ENCODE peak calls at places on chromosomes 13 and 19, in four cellular contexts. X, I, Z and J are unnamed samples.
A peak's percentile ranks its signal among the peaks of the same experiment; 100 is the strongest.

GRCh38 chr19:45217957-45218334 is 27.3 kb downstream of the EXOC3L2 start:
- DNase-seq in Z (no peak), I (peak; percentile 65), X (no peak), J (no peak)

GRCh38 chr19:11025997-11026396 is 63.3 kb upstream of the LDLR start:
- DNase-seq in X (no peak), Z (no peak), I (no peak), J (no peak)

GRCh38 chr19:48636859-48637448 is at the start of gene DBP:
- DNase-seq in Z (no peak), I (peak; percentile 74), X (no peak), J (no peak)

GRCh38 chr13:36601186-36601585 is 72.6 kb upstream of the SERTM1 start:
- DNase-seq in X (no peak), I (no peak), Z (no peak), J (no peak)

GRCh38 chr13:112722433-112723250 is 32.8 kb downstream of the ATP11A start:
- DNase-seq in I (no peak), X (no peak), Z (peak; percentile 78), J (peak; percentile 86)

GRCh38 chr13:76697277-76697676 is 188.9 kb downstream of the KCTD12 start:
- DNase-seq in I (no peak), Z (no peak), X (no peak), J (no peak)

GRCh38 chr13:44383945-44384344 is 10.3 kb downstream of the SERP2 start:
- DNase-seq in I (no peak), X (no peak), Z (no peak), J (no peak)

GRCh38 chr13:36362251-36362650 is 16.1 kb upstream of the SPART start:
- DNase-seq in X (no peak), Z (no peak), I (no peak), J (no peak)

GRCh38 chr19:46494115-46494935 is 1.3 kb downstream of the PNMA8B start:
- DNase-seq in I (no peak), X (no peak), Z (no peak), J (no peak)

GRCh38 chr13:44331912-44332840 is 41.4 kb upstream of the SERP2 start:
- DNase-seq in I (no peak), X (no peak), Z (no peak), J (no peak)

GRCh38 chr13:74204606-74205312 is 70.6 kb upstream of the KLF12 start:
- DNase-seq in I (no peak), Z (no peak), X (no peak), J (no peak)

GRCh38 chr19:45200614-45201013 is 22.0 kb downstream of the BLOC1S3 start:
- DNase-seq in I (peak; percentile 69), X (no peak), Z (peak; percentile 62), J (no peak)

GRCh38 chr19:1852729-1853128 is 4.4 kb upstream of the REXO1 start:
- DNase-seq in Z (no peak), X (no peak), I (no peak), J (no peak)

GRCh38 chr19:19157808-19158207 is 12.3 kb downstream of the MEF2B start:
- DNase-seq in I (no peak), X (no peak), Z (no peak), J (no peak)

GRCh38 chr13:45331981-45332830 is 8.8 kb downstream of the TPT1 start:
- DNase-seq in X (no peak), I (no peak), Z (peak; percentile 75), J (peak; percentile 85)

GRCh38 chr13:110525328-110526319 is 35.9 kb downstream of the RAB20 start:
- DNase-seq in X (peak; percentile 35), I (no peak), Z (no peak), J (no peak)

GRCh38 chr13:74103970-74104555 is 30.1 kb downstream of the KLF12 start:
- DNase-seq in I (no peak), Z (no peak), X (no peak), J (no peak)

GRCh38 chr13:66171821-66172220 is 1058.3 kb downstream of the PCDH9 start:
- DNase-seq in Z (no peak), X (no peak), I (no peak), J (no peak)

GRCh38 chr13:71417205-71417604 is 449.8 kb downstream of the DACH1 start:
- DNase-seq in X (no peak), I (no peak), Z (no peak), J (no peak)

GRCh38 chr13:92640936-92641335 is 585.7 kb upstream of the GPC6 start:
- DNase-seq in X (no peak), Z (no peak), I (no peak), J (no peak)

GRCh38 chr19:42130254-42130573 is 2.0 kb downstream of the POU2F2 start:
- DNase-seq in Z (no peak), I (no peak), X (peak; percentile 51), J (no peak)

GRCh38 chr13:27599845-27600553 is 20.3 kb downstream of the LNX2 start:
- DNase-seq in I (no peak), X (no peak), Z (peak; percentile 67), J (peak; percentile 34)

GRCh38 chr13:40764587-40765403 is 6.2 kb downstream of the MRPS31 start:
- DNase-seq in I (no peak), Z (no peak), X (no peak), J (no peak)

GRCh38 chr19:50460161-50460765 is 16.0 kb upstream of the EMC10 start:
- DNase-seq in Z (peak; percentile 91), I (no peak), X (peak; percentile 75), J (no peak)

GRCh38 chr13:26601669-26602068 is 44.2 kb downstream of the WASF3 start:
- DNase-seq in X (peak; percentile 15), Z (no peak), I (no peak), J (no peak)

GRCh38 chr13:47904891-47905290 is 96.2 kb downstream of the SUCLA2 start:
- DNase-seq in X (no peak), Z (no peak), I (no peak), J (no peak)
- H2AFZ ChIP-seq in X (no peak overlapping the region), Z (no peak overlapping the region), I (no peak overlapping the region), J (no peak overlapping the region)

GRCh38 chr19:4071610-4072009 is 4.9 kb upstream of the ZBTB7A start:
- DNase-seq in X (no peak), Z (no peak), I (no peak), J (no peak)
- TF ChIP-seq POLR2A in X (no peak), Z (no peak), I (no peak), J (no peak)

GRCh38 chr19:51478381-51479285 is at the start of gene CEACAM18:
- DNase-seq in Z (no peak), I (no peak), X (no peak), J (no peak)

GRCh38 chr19:51477343-51477742 is 996 bp upstream of the CEACAM18 start:
- DNase-seq in I (no peak), X (no peak), Z (no peak), J (no peak)

GRCh38 chr19:51480590-51480989 is 2.3 kb downstream of the CEACAM18 start:
- DNase-seq in Z (peak; percentile 20), X (no peak), I (no peak), J (no peak)

GRCh38 chr19:51476164-51476563 is 2.2 kb upstream of the CEACAM18 start:
- DNase-seq in I (no peak), X (no peak), Z (no peak), J (no peak)

GRCh38 chr19:51479531-51480331 is 1.4 kb downstream of the CEACAM18 start:
- DNase-seq in X (no peak), I (no peak), Z (no peak), J (no peak)
- TF ChIP-seq ZNF274 in X (no peak), I (no peak), Z (no peak), J (no peak)

GRCh38 chr13:38804061-38804460 is 117.2 kb downstream of the FREM2 start:
- DNase-seq in Z (no peak), X (no peak), I (no peak), J (no peak)
- H2AFZ ChIP-seq in Z (no peak overlapping the region), X (no peak overlapping the region), I (no peak overlapping the region), J (no peak overlapping the region)